ENCODE peak calls at places on chromosome 9, in seven cellular contexts. O is fibroblast of the aortic adventitia, Q is epithelial cell of esophagus, L is heart left ventricle, N is left ventricle myocardium inferior, G is astrocyte of the cerebellum, V is GM12864. U is an unnamed sample.

GRCh38 chr9:110753734-110754231 is 85.2 kb downstream of the MUSK start:
- DNase-seq in O (peak), Q (peak), L (no peak), N (no peak), G (no peak), V (no peak), U (no peak)

GRCh38 chr9:84990416-84990815 is 320.9 kb downstream of the NTRK2 start:
- DNase-seq in O (no peak), Q (peak), L (no peak), N (no peak), G (peak), V (no peak), U (no peak)

GRCh38 chr9:3746296-3747275 is 220.8 kb upstream of the RFX3 start:
- DNase-seq in O (peak), Q (peak), L (no peak), N (no peak), G (peak), V (no peak), U (peak)

GRCh38 chr9:70079364-70080103 is 35.9 kb downstream of the MAMDC2 start:
- DNase-seq in O (peak), Q (peak), L (no peak), N (no peak), G (no peak), V (no peak), U (no peak)

GRCh38 chr9:126326228-126327015 is at the start of gene MVB12B:
- DNase-seq in O (no peak), Q (peak), L (peak), N (peak), G (no peak), V (no peak), U (no peak)

GRCh38 chr9:82574911-82575310 is 488.0 kb downstream of the RASEF start:
- DNase-seq in O (no peak), Q (no peak), L (no peak), N (no peak), G (no peak), V (no peak), U (no peak)

GRCh38 chr9:20001058-20001457 is 212.2 kb upstream of the SLC24A2 start:
- DNase-seq in O (no peak), Q (no peak), L (no peak), N (no peak), G (no peak), V (no peak), U (no peak)

GRCh38 chr9:92748233-92748497 is 16.5 kb downstream of the BICD2 start:
- DNase-seq in O (no peak), Q (no peak), L (no peak), N (no peak), G (no peak), V (no peak), U (no peak)

GRCh38 chr9:115202960-115203751 is 85.2 kb upstream of the TNC start:
- DNase-seq in O (peak), Q (peak), L (peak), N (peak), G (no peak), V (no peak), U (no peak)

GRCh38 chr9:128636024-128636390 is 20.6 kb downstream of the DYNC2I2 start:
- DNase-seq in O (no peak), Q (peak), L (peak), N (peak), G (no peak), V (no peak), U (no peak)

GRCh38 chr9:34505370-34506120 is 17.2 kb downstream of the ENHO start:
- DNase-seq in O (no peak), Q (no peak), L (no peak), N (no peak), G (no peak), V (no peak), U (no peak)

GRCh38 chr9:14654932-14655331 is 38.3 kb downstream of the ZDHHC21 start:
- DNase-seq in O (peak), Q (no peak), L (no peak), N (no peak), G (no peak), V (no peak), U (no peak)

GRCh38 chr9:73148447-73148937 is 3.2 kb upstream of the ANXA1 start:
- DNase-seq in O (peak), Q (peak), L (no peak), N (no peak), G (no peak), V (no peak), U (no peak)

GRCh38 chr9:15430920-15431844 is 8.5 kb downstream of the SNAPC3 start:
- DNase-seq in O (no peak), Q (peak), L (no peak), N (no peak), G (no peak), V (no peak), U (no peak)

DNA sequence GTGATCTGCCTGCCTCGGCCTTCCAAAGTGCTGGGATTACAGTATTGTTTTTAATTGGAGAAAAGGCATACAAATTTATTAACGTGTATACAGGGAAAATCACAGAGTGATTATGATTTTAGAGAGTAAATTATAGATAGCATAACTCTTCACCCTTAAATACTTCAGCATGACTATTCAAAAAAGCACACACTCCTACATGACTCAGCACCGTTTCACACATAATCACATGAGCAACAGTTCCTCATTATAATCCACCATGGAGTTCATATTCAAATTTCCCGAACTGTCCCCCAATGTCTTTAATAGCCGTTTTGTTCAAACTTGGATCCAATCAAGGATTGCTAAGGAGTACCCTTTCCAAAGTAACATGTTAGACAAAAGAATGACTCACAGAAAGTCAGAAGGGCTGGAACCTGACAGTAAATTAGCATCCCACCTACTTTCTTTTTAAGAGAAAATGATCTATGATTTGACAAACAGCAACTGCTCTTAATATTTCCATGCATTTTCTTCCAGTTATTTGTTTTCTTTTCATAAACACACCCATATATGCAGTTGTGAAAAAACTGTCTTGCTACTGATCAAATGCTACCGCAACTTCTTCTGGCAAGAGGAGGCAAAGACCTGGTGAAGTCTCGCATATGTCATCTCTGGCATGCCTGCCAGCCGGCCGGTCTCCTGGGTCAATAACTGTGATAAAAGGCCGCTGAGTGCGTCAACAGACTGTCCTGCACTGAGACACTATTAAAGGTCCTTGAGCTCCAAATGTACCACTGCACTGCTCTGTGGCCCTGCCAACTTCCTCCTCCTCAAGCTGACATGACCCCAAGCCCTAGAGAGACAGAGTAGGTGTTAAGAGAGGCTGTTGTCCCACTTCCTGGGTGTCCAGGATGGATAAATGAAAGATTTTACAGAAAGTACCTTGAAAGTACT is 31.9 kb downstream of the RAPGEF1 start:
- DNase-seq in O (peak), Q (peak), L (peak), N (peak), G (peak), V (no peak), U (no peak)
- TF ChIP-seq CTCF in O (no peak), Q (no peak), L (no peak), N (no peak), G (no peak), V (no peak), U (no peak)

GRCh38 chr9:97981828-97982164 is 1.3 kb upstream of the ANP32B start:
- DNase-seq in O (no peak), Q (no peak), L (no peak), N (no peak), G (no peak), V (no peak), U (no peak)
- H3K4me3 ChIP-seq in O (no peak), Q (no peak), L (no peak), N (no peak), G (no peak), V (no peak), U (no peak)

DNA sequence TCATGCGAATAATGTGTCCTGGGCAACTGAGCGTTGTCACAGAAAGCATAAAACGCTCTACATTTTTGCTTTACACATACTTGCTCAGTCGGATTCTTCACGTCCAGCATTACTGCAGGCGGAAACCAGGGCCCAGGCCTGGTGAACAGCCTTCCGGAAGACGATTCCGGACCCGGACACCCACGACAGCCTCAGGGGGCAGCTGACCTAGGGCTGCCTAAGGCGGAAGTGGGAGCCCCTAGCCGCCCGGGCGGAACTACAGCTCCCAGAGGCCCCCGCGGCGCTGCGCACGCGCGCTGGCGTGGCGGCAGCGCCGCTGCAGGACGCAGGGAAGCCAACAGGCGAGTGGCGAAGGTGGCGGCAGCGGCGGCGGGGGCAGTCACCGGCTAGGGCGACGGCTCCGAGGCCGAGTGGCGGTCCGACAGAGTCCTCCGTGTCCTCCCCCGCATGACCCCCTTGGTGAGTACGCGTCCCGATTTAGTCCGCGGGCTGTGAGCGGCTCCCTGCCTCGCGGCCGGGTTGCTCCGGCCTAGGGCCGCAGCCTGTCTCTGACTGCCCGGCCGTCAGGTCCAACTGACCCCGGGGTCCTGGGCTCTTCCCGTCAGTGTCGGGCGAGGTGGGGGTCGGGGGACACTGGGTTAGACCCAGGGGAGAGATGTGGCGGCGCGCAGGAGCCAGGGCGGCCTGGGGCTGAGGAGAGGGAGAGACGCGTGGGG is at the start of gene GAPVD1:
- DNase-seq in O (peak), Q (peak), L (peak), N (peak), G (peak), V (peak), U (no peak)
- TF ChIP-seq CTCF in O (peak), Q (no peak), L (peak), N (peak), G (peak), V (peak), U (peak)

DNA sequence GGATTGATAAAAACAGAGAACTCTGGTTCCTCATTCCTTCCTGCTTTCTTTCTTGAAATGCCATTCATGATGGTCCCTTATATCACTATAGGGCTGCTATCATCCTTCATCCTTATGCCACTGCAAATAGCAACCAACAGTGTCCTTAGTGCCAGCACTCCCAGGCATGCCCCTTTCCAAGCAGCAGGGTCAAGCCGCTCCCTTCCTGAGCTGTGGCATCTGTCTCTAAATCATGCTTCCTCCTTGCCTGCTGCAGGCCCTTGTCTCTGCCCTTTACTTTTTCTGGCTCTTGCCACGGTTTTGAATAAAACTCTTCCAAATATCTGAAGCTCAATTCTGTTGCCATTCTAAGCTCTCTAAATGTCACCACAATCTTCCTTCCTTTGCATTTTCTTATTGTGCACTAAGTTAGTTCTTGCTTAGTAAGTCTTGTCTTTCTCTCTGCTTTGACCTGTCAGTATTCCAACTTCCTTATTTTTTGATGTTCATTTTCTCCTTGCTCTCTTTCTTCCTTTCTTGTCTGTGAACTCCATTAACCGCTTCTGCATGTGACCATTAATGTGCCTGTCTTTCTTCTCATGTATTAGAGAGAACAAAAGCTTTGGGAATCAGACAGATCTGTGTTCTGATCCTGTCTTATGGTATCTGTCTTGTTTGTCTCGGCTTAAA is 19.9 kb downstream of the TLR4 start:
- DNase-seq in O (no peak), Q (no peak), L (no peak), N (no peak), G (no peak), V (no peak), U (no peak)
- H3K4me3 ChIP-seq in O (no peak), Q (no peak), L (no peak), N (no peak), G (no peak), V (no peak), U (no peak)

GRCh38 chr9:134272302-134273023 is 53.8 kb upstream of the RXRA start:
- DNase-seq in O (no peak), Q (no peak), L (no peak), N (no peak), G (no peak), V (no peak), U (no peak)

GRCh38 chr9:134273647-134274046 is 52.6 kb upstream of the RXRA start:
- DNase-seq in O (no peak), Q (no peak), L (no peak), N (no peak), G (no peak), V (no peak), U (no peak)

GRCh38 chr9:134276463-134277245 is 49.6 kb upstream of the RXRA start:
- DNase-seq in O (no peak), Q (no peak), L (no peak), N (no peak), G (no peak), V (no peak), U (no peak)

GRCh38 chr9:134278286-134278685 is 48.0 kb upstream of the RXRA start:
- DNase-seq in O (no peak), Q (no peak), L (no peak), N (no peak), G (no peak), V (no peak), U (no peak)

DNA sequence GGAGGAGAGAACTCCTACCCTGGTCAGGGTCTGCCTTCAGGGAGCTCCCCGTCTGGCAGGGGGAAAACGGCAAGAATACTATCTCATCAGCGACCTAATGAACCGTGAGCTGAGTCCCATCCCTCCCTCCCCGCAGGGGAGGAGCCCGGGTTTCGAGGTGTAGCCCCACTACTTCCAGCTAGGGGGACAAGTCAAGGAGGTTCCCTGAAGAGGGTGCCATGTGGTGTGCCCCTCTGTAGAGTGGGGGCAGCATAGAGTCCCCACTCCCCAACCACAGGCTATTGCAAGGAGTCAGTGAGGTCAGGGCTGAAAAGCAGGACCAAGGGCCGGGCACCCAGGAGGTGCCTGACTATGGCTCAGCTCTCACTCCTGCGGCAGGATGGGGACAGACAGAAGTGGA is 50.9 kb upstream of the RXRA start:
- DNase-seq in O (no peak), Q (no peak), L (no peak), N (no peak), G (no peak), V (no peak), U (no peak)
- TF ChIP-seq CTCF in O (no peak), Q (no peak), L (no peak), N (no peak), G (no peak), V (no peak), U (no peak)

U was measured in epithelial cell of proximal tubule.